ENCODE peak calls at places on chromosomes 4 and X, in five cellular contexts. A is effector memory CD4-positive, alpha-beta T cell; X is left ventricle myocardium inferior; Y is SK-N-SH; H is Caco-2. W is an unnamed sample. For H3K27me3, the result is how much of the 10 kb centered on the place peaks cover.

GRCh38 chrX:16213970-16214369 is 46.7 kb downstream of the MAGEB17 start:
- DNase-seq in A (no peak), X (no peak), Y (no peak), H (no peak), W (no peak)

GRCh38 chr4:133147365-133147821 is 1.7 kb upstream of the PCDH10 start:
- DNase-seq in A (no peak), X (no peak), Y (no peak), H (no peak), W (peak)

GRCh38 chr4:109967798-109968520 is 55.3 kb downstream of the EGF start:
- DNase-seq in A (no peak), X (no peak), Y (no peak), H (no peak), W (no peak)

GRCh38 chrX:101219840-101220191 is 230 bp downstream of the DRP2 start:
- DNase-seq in A (no peak), X (no peak), Y (peak), H (no peak), W (no peak)

GRCh38 chr4:76023381-76023780 is at the start of gene CXCL10:
- DNase-seq in A (no peak), X (no peak), Y (no peak), H (no peak), W (no peak)

GRCh38 chr4:10185518-10186227 is 69.1 kb upstream of the WDR1 start:
- DNase-seq in A (no peak), X (no peak), Y (no peak), H (no peak), W (no peak)

GRCh38 chrX:12548746-12549145 is 242.5 kb upstream of the PRPS2 start:
- DNase-seq in A (no peak), X (no peak), Y (no peak), H (peak), W (peak)

GRCh38 chr4:6087669-6088068 is 69.4 kb upstream of the C4orf50 start:
- DNase-seq in A (no peak), X (no peak), Y (peak), H (peak), W (peak)

GRCh38 chr4:43410636-43411035 is 518.1 kb downstream of the GRXCR1 start:
- DNase-seq in A (no peak), X (no peak), Y (no peak), H (no peak), W (no peak)

GRCh38 chrX:24515447-24515846 is 50.4 kb downstream of the PDK3 start:
- DNase-seq in A (no peak), X (no peak), Y (no peak), H (peak), W (peak)

GRCh38 chrX:21798677-21799219 is 40.7 kb upstream of the MBTPS2 start:
- DNase-seq in A (no peak), X (no peak), Y (no peak), H (no peak), W (no peak)

GRCh38 chr4:137253949-137254348 is 278.3 kb downstream of the PCDH18 start:
- DNase-seq in A (no peak), X (no peak), Y (no peak), H (no peak), W (no peak)

GRCh38 chrX:28659269-28659668 is 72.0 kb downstream of the IL1RAPL1 start:
- DNase-seq in A (no peak), X (no peak), Y (no peak), H (peak), W (peak)

GRCh38 chr4:55612341-55612740 is 20.3 kb upstream of the PDCL2 start:
- DNase-seq in A (no peak), X (no peak), Y (no peak), H (no peak), W (no peak)

GRCh38 chr4:139420652-139421051 is 33.3 kb upstream of the RAB33B start:
- DNase-seq in A (no peak), X (no peak), Y (no peak), H (no peak), W (no peak)

GRCh38 chr4:40842318-40842717 is 92.6 kb downstream of the NSUN7 start:
- DNase-seq in A (no peak), X (no peak), Y (no peak), H (no peak), W (no peak)

GRCh38 chr4:126850286-126850685 is 782.5 kb upstream of the INTU start:
- DNase-seq in A (no peak), X (no peak), Y (peak), H (no peak), W (peak)

GRCh38 chr4:47686294-47686872 is 151.5 kb downstream of the CORIN start:
- DNase-seq in A (peak), X (peak), Y (peak), H (peak), W (peak)

GRCh38 chrX:6024204-6024603 is 204.5 kb downstream of the NLGN4X start:
- DNase-seq in A (no peak), X (no peak), Y (no peak), H (no peak), W (no peak)

GRCh38 chr4:63728480-63729177 is 680.6 kb downstream of the TECRL start:
- DNase-seq in A (no peak), X (no peak), Y (no peak), H (no peak), W (peak)

GRCh38 chr4:110742148-110742547 is 119.3 kb upstream of the PITX2 start:
- DNase-seq in A (no peak), X (no peak), Y (no peak), H (no peak), W (no peak)

GRCh38 chr4:166432125-166432524 is 559.1 kb downstream of the TLL1 start:
- DNase-seq in A (no peak), X (no peak), Y (no peak), H (no peak), W (no peak)

GRCh38 chrX:108071578-108071977 is 19.8 kb downstream of the PSMD10 start:
- DNase-seq in A (no peak), X (no peak), Y (no peak), H (no peak), W (no peak)

GRCh38 chr4:31518796-31519250 is 798.7 kb downstream of the PCDH7 start:
- DNase-seq in A (no peak), X (no peak), Y (no peak), H (no peak), W (no peak)

GRCh38 chr4:145299380-145300076 is 119.1 kb upstream of the OTUD4 start:
- DNase-seq in A (no peak), X (no peak), Y (no peak), H (no peak), W (no peak)

GRCh38 chrX:39616098-39616729 is 481.5 kb downstream of the BCOR start:
- DNase-seq in A (no peak), X (no peak), Y (no peak), H (no peak), W (no peak)

GRCh38 chr4:6500481-6501135 is 28.2 kb upstream of the PPP2R2C start:
- DNase-seq in A (no peak), X (no peak), Y (no peak), H (no peak), W (no peak)

GRCh38 chrX:31547416-31547815 is 475.6 kb upstream of the FTHL17 start:
- DNase-seq in A (no peak), X (no peak), Y (no peak), H (no peak), W (no peak)

GRCh38 chrX:15373986-15374385 is 10.2 kb downstream of the VEGFD start:
- DNase-seq in A (no peak), X (no peak), Y (no peak), H (no peak), W (no peak)

GRCh38 chr4:147590249-147590920 is 26.8 kb upstream of the TMEM184C start:
- DNase-seq in A (no peak), X (peak), Y (peak), H (peak), W (peak)

GRCh38 chrX:71992711-71993110 is 82.1 kb downstream of the NHSL2 start:
- DNase-seq in A (peak), X (no peak), Y (no peak), H (no peak), W (peak)

GRCh38 chr4:173519130-173520101 is 10.6 kb downstream of the HAND2 start:
- DNase-seq in A (no peak), X (peak), Y (peak), H (no peak), W (no peak)
- H3K27me3 ChIP-seq in A (half or more), X (half or more), Y (under half), H (under half), W (half or more)

GRCh38 chr4:1052231-1052671 is 40.8 kb downstream of the FGFRL1 start:
- DNase-seq in A (no peak), X (no peak), Y (peak), H (no peak), W (no peak)
- H3K27me3 ChIP-seq in A (under half), X (half or more), Y (half or more), H (under half), W (half or more)

GRCh38 chr4:38387348-38387747 is 276.7 kb upstream of the KLF3 start:
- DNase-seq in A (no peak), X (peak), Y (peak), H (no peak), W (no peak)

GRCh38 chr4:38386654-38387188 is 277.3 kb upstream of the KLF3 start:
- DNase-seq in A (no peak), X (no peak), Y (no peak), H (no peak), W (no peak)

GRCh38 chr4:38386011-38386551 is 277.9 kb upstream of the KLF3 start:
- DNase-seq in A (no peak), X (no peak), Y (no peak), H (no peak), W (no peak)

GRCh38 chr4:38385286-38386010 is 278.6 kb upstream of the KLF3 start:
- DNase-seq in A (no peak), X (no peak), Y (no peak), H (peak), W (peak)

DNA sequence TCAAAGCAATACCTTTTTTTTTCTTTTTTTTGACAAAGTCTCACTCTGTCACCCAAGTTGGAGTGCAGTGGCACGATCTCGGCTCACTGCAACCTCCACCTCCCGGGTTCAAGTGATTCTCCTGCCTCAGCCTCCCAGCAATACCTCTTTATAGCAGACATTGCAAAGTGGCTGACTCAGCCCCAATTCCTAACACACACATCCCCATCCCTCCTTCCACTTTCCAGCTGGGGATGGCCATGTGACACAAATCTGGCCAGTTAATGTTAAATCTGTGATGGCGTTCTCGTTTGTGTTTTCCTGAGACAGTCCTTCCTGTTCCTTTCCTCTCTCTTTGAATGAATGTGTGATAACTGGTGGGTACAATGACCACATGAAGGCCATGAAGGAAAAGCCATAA is 276.2 kb upstream of the KLF3 start:
- DNase-seq in A (no peak), X (no peak), Y (no peak), H (no peak), W (no peak)
- H3K27me3 ChIP-seq in A (under half), X (under half), Y (under half), H (under half), W (under half)

GRCh38 chr4:123474817-123475216 is 78.2 kb downstream of the SPRY1 start:
- DNase-seq in A (no peak), X (no peak), Y (no peak), H (no peak), W (no peak)
- H3K27me3 ChIP-seq in A (under half), X (under half), Y (under half), H (under half), W (under half)

GRCh38 chr4:15482842-15483241 is 13.2 kb downstream of the CC2D2A start:
- DNase-seq in A (no peak), X (no peak), Y (no peak), H (no peak), W (peak)
- H3K27me3 ChIP-seq in A (under half), X (under half), Y (under half), H (under half), W (under half)

DNA sequence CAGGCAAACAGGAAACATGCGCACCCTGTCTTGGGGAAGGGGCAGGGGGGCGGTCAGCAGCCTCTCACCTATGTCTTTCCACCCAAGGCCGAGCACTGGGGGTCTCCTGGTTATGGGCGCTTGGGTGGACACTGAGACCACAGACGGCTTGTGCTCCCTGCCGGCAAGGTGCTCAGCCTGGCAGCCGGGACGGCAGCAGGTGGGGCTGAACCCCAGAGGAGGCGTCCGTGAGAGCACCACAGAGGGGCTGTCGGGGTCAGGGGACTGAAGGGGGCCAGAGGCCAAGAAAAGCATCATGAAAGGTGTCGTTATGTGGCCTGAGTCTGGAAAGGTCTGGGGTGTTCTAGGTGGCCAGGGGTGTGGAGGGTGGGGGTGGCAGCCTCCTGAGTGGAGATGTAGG is 19.6 kb downstream of the DOK7 start:
- DNase-seq in A (no peak), X (no peak), Y (no peak), H (no peak), W (no peak)
- H3K27me3 ChIP-seq in A (under half), X (half or more), Y (under half), H (under half), W (under half)

W was measured in endodermal cell.